ENCODE peak calls at places on chromosomes 7 and 10, in five cellular contexts. J is mammary epithelial cell, D is BJ, Z is PC-9, U is fibroblast of the aortic adventitia. W is an unnamed sample.

GRCh38 chr7:74522281-74522905 is 68.7 kb downstream of the GTF2IRD1 start:
- DNase-seq in Z (no peak), D (no peak), U (no peak), J (no peak), W (no peak)

GRCh38 chr7:82559203-82559805 is 115.7 kb upstream of the CACNA2D1 start:
- DNase-seq in D (no peak), U (no peak), J (peak; percentile 40), Z (peak; percentile 63), W (no peak)

GRCh38 chr7:108637049-108637621 is 67.5 kb downstream of the DNAJB9 start:
- DNase-seq in U (no peak), J (no peak), Z (no peak), D (no peak), W (no peak)

GRCh38 chr7:51038573-51038972 is 255.9 kb upstream of the GRB10 start:
- DNase-seq in Z (no peak), D (no peak), U (no peak), J (no peak), W (no peak)

GRCh38 chr7:81776159-81776558 is 6.3 kb upstream of the HGF start:
- DNase-seq in U (no peak), Z (no peak), J (no peak), D (no peak), W (no peak)

GRCh38 chr10:47380341-47381215 is 3.5 kb downstream of the ZNF488 start:
- DNase-seq in Z (no peak), U (peak; percentile 34), D (no peak), J (no peak), W (no peak)

GRCh38 chr7:99392046-99392445 is 16.4 kb downstream of the PDAP1 start:
- DNase-seq in D (no peak), J (no peak), Z (no peak), U (no peak), W (no peak)

GRCh38 chr7:149422914-149423285 is 38.0 kb downstream of the ZNF777 start:
- DNase-seq in U (no peak), D (no peak), J (no peak), Z (peak; percentile 19), W (no peak)

GRCh38 chr7:12685550-12685949 is 1.9 kb upstream of the ARL4A start:
- DNase-seq in Z (peak; percentile 56), J (no peak), U (peak; percentile 52), D (no peak), W (no peak)

GRCh38 chr10:91462423-91462822 is 52.3 kb downstream of the HECTD2 start:
- DNase-seq in J (no peak), U (peak; percentile 8), D (peak; percentile 4), Z (no peak), W (no peak)

GRCh38 chr7:121797283-121798037 is 75.5 kb upstream of the PTPRZ1 start:
- DNase-seq in D (no peak), Z (no peak), U (peak; percentile 14), J (peak; percentile 86), W (no peak)

GRCh38 chr7:111650456-111650999 is 88.2 kb upstream of the IMMP2L start:
- DNase-seq in D (peak; percentile 25), Z (no peak), J (peak; percentile 14), U (peak; percentile 80), W (peak; percentile 28)
- TF ChIP-seq CTCF in D (no peak), Z (no peak), J (no peak), U (no peak), W (no peak)

GRCh38 chr10:122188706-122189105 is 82.4 kb upstream of the BTBD16 start:
- DNase-seq in J (no peak), D (no peak), U (no peak), Z (no peak), W (no peak)
- TF ChIP-seq CTCF in J (no peak), D (no peak), U (no peak), Z (no peak), W (no peak)

GRCh38 chr10:32253821-32254220 is 93.1 kb downstream of the EPC1 start:
- DNase-seq in Z (no peak), D (no peak), U (no peak), J (no peak), W (no peak)
- TF ChIP-seq CTCF in Z (no peak), D (no peak), U (no peak), J (no peak), W (no peak)

GRCh38 chr10:123535386-123535785 is 130.8 kb upstream of the GPR26 start:
- DNase-seq in J (no peak), U (no peak), Z (no peak), D (no peak), W (no peak)

GRCh38 chr10:123529146-123529760 is 136.9 kb upstream of the GPR26 start:
- DNase-seq in D (no peak), J (no peak), U (no peak), Z (no peak), W (no peak)

GRCh38 chr10:123527122-123527521 is 139.0 kb upstream of the GPR26 start:
- DNase-seq in Z (no peak), D (no peak), U (no peak), J (peak; percentile 8), W (no peak)

GRCh38 chr10:123526356-123527079 is 139.6 kb upstream of the GPR26 start:
- DNase-seq in Z (no peak), U (no peak), J (no peak), D (no peak), W (no peak)

DNA sequence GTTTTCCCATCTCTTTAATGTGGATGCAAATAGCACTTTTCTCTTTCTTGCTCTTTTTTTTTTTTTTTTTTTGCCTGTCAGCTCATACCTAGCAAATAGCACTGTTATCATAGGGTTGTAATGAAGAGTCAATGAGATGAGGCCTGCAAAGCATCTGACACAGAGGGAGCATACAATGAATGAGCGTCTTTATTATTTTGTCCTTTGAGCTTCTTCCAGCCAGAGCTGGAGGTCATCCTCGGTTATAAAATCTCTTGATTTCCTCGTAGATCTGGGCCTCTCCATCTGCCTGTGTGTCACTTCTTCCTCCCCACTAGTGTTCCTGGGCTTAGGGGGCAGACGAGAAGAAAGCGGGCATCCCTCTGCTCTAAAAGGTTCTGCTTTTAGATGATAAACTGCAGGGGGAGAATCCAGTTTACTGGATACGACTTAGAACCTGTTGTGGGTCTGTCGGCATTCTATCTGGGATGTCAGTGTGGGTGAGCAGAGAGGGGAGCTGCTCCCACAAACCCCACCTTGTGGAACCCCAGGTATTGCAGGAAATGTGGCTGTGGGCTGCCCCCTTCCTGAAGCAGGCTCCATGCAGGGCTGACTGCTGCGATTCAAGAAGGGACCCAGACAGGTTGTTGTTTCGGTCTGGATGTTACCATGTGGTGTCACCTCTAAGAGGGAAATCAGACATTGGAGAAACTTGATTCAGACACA is 135.8 kb upstream of the GPR26 start:
- DNase-seq in Z (no peak), U (no peak), D (no peak), J (no peak), W (no peak)
- TF ChIP-seq CTCF in Z (no peak), U (no peak), D (no peak), J (no peak), W (no peak)

GRCh38 chr7:46953008-46953407 is 628.9 kb downstream of the TNS3 start:
- DNase-seq in Z (no peak), U (no peak), J (no peak), D (no peak), W (no peak)
- TF ChIP-seq CTCF in Z (no peak), U (no peak), J (no peak), D (no peak), W (no peak)

DNA sequence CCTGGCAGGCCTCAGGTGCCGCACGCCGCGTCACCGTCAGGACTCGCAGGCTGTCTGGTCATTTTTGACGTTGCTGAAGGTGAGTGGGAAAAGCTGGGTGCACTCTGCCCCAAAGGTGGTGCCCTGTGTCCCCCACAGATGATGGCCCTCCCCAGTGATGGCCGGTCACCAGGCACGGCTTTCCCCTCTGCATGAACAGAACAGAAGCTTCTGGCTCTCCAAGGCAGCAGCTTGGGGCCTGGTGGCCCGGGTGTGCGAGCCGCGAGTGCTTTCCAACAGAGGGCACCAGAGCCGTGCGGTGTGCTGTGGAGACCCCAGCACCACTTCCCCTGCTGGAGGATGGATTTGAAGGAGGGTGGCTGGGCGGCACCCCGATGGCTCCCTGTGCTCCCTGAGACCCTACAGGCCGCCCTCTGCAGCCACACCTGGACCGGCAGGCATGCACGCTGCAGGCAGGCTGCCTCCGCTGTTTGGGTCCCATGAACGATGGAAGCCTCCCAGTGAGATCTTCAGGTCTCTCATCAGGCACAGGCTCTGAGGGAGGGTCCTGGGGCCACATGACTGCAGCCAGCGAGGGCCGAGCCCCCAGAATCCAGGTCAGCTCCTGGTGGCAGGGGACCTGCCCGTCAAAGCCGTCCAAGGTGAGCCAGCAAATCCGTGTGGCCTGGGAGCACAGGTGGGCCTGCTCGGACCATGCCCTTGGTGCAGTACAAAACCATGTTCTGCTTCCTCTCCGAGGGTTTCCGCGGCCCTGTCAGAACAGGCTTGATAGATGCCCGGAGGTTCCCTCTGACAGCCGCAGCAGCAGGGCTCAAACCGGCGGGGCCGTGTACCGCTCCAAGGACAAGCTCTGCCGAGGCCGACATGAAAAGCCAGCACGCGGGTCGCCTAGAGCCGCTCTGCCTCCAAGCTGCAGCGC is 195.4 kb downstream of the EBF3 start:
- DNase-seq in Z (no peak), U (no peak), J (no peak), D (no peak), W (no peak)
- TF ChIP-seq CTCF in Z (no peak), U (no peak), J (no peak), D (no peak), W (no peak)

GRCh38 chr7:93622036-93622714 is 47.7 kb upstream of the CALCR start:
- DNase-seq in J (peak; percentile 18), U (peak; percentile 24), Z (peak; percentile 10), D (no peak), W (no peak)
- TF ChIP-seq CTCF in J (peak; percentile 43), U (peak; percentile 55), Z (peak; percentile 62), D (peak; percentile 49), W (peak; percentile 56)

GRCh38 chr7:2920956-2921708 is 77.0 kb upstream of the GNA12 start:
- DNase-seq in U (no peak), J (peak; percentile 34), Z (peak; percentile 49), D (no peak), W (no peak)
- TF ChIP-seq CTCF in U (no peak), J (no peak), Z (no peak), D (no peak), W (no peak)

GRCh38 chr10:110746254-110746826 is 102.2 kb downstream of the RBM20 start:
- DNase-seq in Z (peak; percentile 58), J (peak; percentile 71), U (peak; percentile 83), D (peak; percentile 17), W (peak; percentile 45)
- TF ChIP-seq CTCF in Z (peak; percentile 83), J (peak; percentile 85), U (peak; percentile 79), D (peak; percentile 74), W (peak; percentile 74)

GRCh38 chr10:129662386-129662785 is 195.3 kb downstream of the MGMT start:
- DNase-seq in D (no peak), Z (no peak), U (no peak), J (no peak), W (no peak)
- TF ChIP-seq CTCF in D (no peak), Z (no peak), U (peak; percentile 5), J (no peak), W (no peak)

W was measured in AG09319.